ENCODE peak calls at places on chromosomes 16 and 17, in four cellular contexts. X is breast epithelium, Z is tibial nerve, Q is prostate gland. U is an unnamed sample.

GRCh38 chr17:45129426-45129939 is 2.8 kb downstream of the PLCD3 start:
- DNase-seq in X (no peak), Z (no peak), Q (no peak), U (peak; percentile 84)

GRCh38 chr17:38421224-38421841 is 6.9 kb upstream of the ARHGAP23 start:
- DNase-seq in X (no peak), Z (no peak), Q (no peak), U (no peak)

GRCh38 chr17:4708436-4708835 is 2.0 kb upstream of the ARRB2 start:
- DNase-seq in X (no peak), Z (no peak), Q (no peak), U (peak; percentile 81)

GRCh38 chr17:82083533-82084359 is 14.3 kb downstream of the FASN start:
- DNase-seq in X (no peak), Z (no peak), Q (no peak), U (no peak)

GRCh38 chr16:72677662-72678447 is 370.1 kb downstream of the ZFHX3 start:
- DNase-seq in X (no peak), Z (no peak), Q (no peak), U (no peak)

GRCh38 chr16:8594149-8594666 is 3.9 kb upstream of the TMEM114 start:
- DNase-seq in X (no peak), Z (no peak), Q (no peak), U (no peak)

GRCh38 chr17:35972945-35973332 is 8.4 kb downstream of the CCL16 start:
- DNase-seq in X (no peak), Z (no peak), Q (no peak), U (no peak)

GRCh38 chr17:61221181-61221580 is 178.5 kb upstream of the TBX2 start:
- DNase-seq in X (no peak), Z (no peak), Q (no peak), U (no peak)

GRCh38 chr16:3401719-3402397 is 843 bp downstream of the ZNF174 start:
- DNase-seq in X (no peak), Z (no peak), Q (no peak), U (peak; percentile 18)

GRCh38 chr16:23324727-23325126 is 22.6 kb downstream of the SCNN1B start:
- DNase-seq in X (peak; percentile 90), Z (peak; percentile 9), Q (peak; percentile 79), U (no peak)

GRCh38 chr17:33716937-33717336 is 423.8 kb upstream of the ASIC2 start:
- DNase-seq in X (no peak), Z (no peak), Q (no peak), U (no peak)

GRCh38 chr17:20996724-20997615 is 45.8 kb downstream of the USP22 start:
- DNase-seq in X (peak; percentile 39), Z (no peak), Q (no peak), U (no peak)

GRCh38 chr17:35740216-35740615 is 8.8 kb downstream of the RASL10B start:
- DNase-seq in X (no peak), Z (no peak), Q (no peak), U (no peak)

GRCh38 chr16:87343753-87344050 is 26.5 kb upstream of the C16orf95 start:
- DNase-seq in X (no peak), Z (no peak), Q (no peak), U (no peak)

GRCh38 chr16:87344165-87344930 is 27.2 kb upstream of the C16orf95 start:
- DNase-seq in X (no peak), Z (no peak), Q (no peak), U (no peak)

GRCh38 chr16:87344931-87345631 is 27.9 kb upstream of the C16orf95 start:
- DNase-seq in X (no peak), Z (peak; percentile 22), Q (no peak), U (no peak)

GRCh38 chr16:87342504-87342903 is 25.3 kb upstream of the C16orf95 start:
- DNase-seq in X (no peak), Z (no peak), Q (no peak), U (no peak)

GRCh38 chr16:87342978-87343752 is 26.0 kb upstream of the C16orf95 start:
- DNase-seq in X (no peak), Z (no peak), Q (no peak), U (no peak)
- TF ChIP-seq POLR2A in X (no peak), Z (no peak), Q (no peak), U (no peak)

GRCh38 chr16:70653406-70653805 is 7.0 kb downstream of the IL34 start:
- DNase-seq in X (no peak), Z (no peak), Q (no peak), U (no peak)

GRCh38 chr16:70656065-70656711 is 9.8 kb downstream of the IL34 start:
- DNase-seq in X (no peak), Z (no peak), Q (no peak), U (no peak)

GRCh38 chr16:70651524-70651923 is 5.2 kb downstream of the IL34 start:
- DNase-seq in X (no peak), Z (no peak), Q (no peak), U (no peak)

GRCh38 chr16:70652322-70652721 is 6.0 kb downstream of the IL34 start:
- DNase-seq in X (no peak), Z (no peak), Q (no peak), U (no peak)

DNA sequence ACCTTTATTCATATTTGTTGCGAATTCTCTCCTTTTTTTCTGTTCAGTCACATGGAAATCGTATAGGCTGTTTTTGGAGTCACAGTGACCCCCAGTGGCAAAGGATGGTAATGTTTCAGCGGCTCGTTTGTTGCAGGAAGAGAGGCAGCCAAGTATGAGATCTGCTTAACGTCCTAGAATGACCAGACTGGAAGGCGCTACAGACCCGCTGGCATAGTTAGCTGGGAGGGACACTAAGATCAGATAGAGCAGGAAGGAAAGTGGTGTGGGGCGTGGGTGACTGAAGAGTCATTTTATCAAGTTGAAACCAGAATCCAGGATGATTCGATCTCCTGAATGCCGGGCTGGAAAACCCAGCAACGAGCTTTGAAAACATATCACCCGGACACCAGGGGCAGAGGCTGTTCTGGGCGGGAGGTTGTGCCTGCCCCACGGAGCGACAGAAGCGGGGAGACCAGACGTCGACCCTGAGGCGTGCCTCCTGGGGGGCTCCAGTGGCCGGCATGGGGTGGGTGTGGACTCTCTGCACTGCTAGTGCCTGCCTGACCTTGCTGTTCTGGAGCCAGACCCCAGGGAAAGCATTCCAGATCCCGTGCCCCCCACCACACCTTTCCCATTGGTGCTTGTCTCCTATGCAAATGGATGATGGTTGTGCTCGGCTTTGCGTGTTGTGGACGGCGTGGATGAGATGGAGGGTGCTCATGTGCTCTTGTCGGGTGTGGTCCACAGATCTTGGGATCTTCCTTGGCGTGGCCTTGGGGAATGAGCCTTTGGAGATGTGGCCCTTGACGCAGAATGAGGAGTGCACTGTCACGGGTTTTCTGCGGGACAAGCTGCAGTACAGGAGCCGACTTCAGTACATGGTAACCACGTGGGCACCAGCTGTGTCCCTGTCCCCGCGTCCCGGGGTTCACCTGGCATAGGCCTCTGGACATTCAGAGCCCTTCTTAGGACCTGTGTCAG is 7.7 kb downstream of the IL34 start:
- DNase-seq in X (peak; percentile 87), Z (peak; percentile 96), Q (peak; percentile 71), U (peak; percentile 89)
- H3K4me3 ChIP-seq in X (peak overlapping the region; percentile 20), Z (no peak overlapping the region), Q (no peak overlapping the region), U (no peak overlapping the region)

GRCh38 chr17:63785556-63785955 is 11.6 kb downstream of the DDX42 start:
- DNase-seq in X (no peak), Z (no peak), Q (no peak), U (no peak)

GRCh38 chr17:63790057-63790456 is 16.1 kb downstream of the DDX42 start:
- DNase-seq in X (no peak), Z (no peak), Q (no peak), U (no peak)

GRCh38 chr17:63786961-63787711 is 13.2 kb downstream of the DDX42 start:
- DNase-seq in X (no peak), Z (no peak), Q (no peak), U (no peak)

GRCh38 chr17:63783522-63783921 is 9.6 kb downstream of the DDX42 start:
- DNase-seq in X (no peak), Z (no peak), Q (no peak), U (no peak)

DNA sequence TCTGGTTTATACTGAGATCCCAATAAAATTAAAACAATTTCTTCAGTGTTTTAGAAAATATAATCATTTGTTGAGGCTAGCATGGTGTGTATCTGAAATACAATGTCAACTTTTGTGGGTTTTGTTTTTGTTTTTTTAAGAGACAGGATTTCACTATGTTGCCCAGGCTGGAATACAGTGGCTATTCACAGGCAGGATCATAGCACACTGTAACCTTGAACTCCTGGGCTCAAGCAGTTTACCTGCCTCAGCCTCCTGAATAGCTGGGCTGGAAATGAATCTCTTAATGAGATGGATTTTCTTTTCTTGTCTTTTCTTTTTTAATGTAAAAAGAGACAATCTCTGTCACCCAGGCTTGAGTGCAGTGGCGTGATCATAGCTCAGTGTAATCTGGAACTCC is 12.1 kb downstream of the DDX42 start:
- DNase-seq in X (no peak), Z (no peak), Q (no peak), U (no peak)
- H3K4me1 ChIP-seq in X (no peaks in the 10 kb centered on the region), Z (peaks cover 5% of the 10 kb centered on the region), Q (peaks cover under 1% of the 10 kb centered on the region), U (no peaks in the 10 kb centered on the region)

GRCh38 chr16:830871-831570 is 30.5 kb upstream of the GNG13 start:
- DNase-seq in X (no peak), Z (no peak), Q (no peak), U (no peak)
- TF ChIP-seq POLR2A in X (no peak), Z (no peak), Q (no peak), U (no peak)

DNA sequence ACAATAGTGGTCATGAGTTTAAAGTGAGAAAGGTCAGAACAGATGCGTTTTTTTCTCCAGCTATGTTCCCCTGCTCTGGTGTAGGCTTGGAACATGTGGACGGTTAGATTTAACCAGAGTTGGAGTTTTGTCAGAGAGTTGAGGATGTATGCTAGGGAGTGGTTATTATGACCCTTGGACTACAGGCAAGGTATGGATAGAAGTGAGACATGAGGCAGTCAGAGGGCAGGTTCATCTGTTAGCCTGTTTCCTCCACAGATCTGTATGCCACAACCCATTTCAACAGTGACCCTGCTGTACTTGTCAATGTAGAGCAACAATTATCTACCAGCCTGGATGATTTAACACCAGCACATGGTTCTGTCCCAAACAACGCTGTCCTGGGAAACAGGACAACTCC is 22.6 kb downstream of the TPPP3 start:
- DNase-seq in X (no peak), Z (no peak), Q (no peak), U (no peak)
- H3K4me3 ChIP-seq in X (no peak overlapping the region), Z (no peak overlapping the region), Q (no peak overlapping the region), U (no peak overlapping the region)

GRCh38 chr17:65054602-65055001 is 1.9 kb downstream of the GNA13 start:
- DNase-seq in X (no peak), Z (no peak), Q (no peak), U (no peak)

GRCh38 chr17:65052585-65052984 is 4.0 kb downstream of the GNA13 start:
- DNase-seq in X (no peak), Z (no peak), Q (no peak), U (no peak)

GRCh38 chr17:65050438-65050837 is 6.1 kb downstream of the GNA13 start:
- DNase-seq in X (no peak), Z (no peak), Q (no peak), U (no peak)

GRCh38 chr17:65053354-65053881 is 3.1 kb downstream of the GNA13 start:
- DNase-seq in X (no peak), Z (no peak), Q (no peak), U (no peak)

GRCh38 chr17:65051922-65052321 is 4.6 kb downstream of the GNA13 start:
- DNase-seq in X (no peak), Z (no peak), Q (no peak), U (no peak)
- H3K4me1 ChIP-seq in X (no peaks in the 10 kb centered on the region), Z (peaks cover 58% of the 10 kb centered on the region), Q (no peaks in the 10 kb centered on the region), U (peaks cover 35% of the 10 kb centered on the region)